ENCODE peak calls at places on chromosomes 3 and 15, in five cellular contexts. D is pancreas, S is left ventricle myocardium inferior, C is breast epithelium, H is A549. I is an unnamed sample. For H3K9me3, the result is how much of the 10 kb centered on the place peaks cover.

GRCh38 chr3:186746008-186746407 is 28.8 kb downstream of the KNG1 start:
- DNase-seq in D (peak), S (peak), C (no peak), H (peak), I (no peak)

GRCh38 chr3:52707585-52707984 is 1.7 kb downstream of the SPCS1 start:
- DNase-seq in D (no peak), S (no peak), C (no peak), H (no peak), I (no peak)

GRCh38 chr3:184230081-184230602 is 757 bp downstream of the VWA5B2 start:
- DNase-seq in D (peak), S (no peak), C (no peak), H (no peak), I (no peak)

GRCh38 chr15:80950291-80951078 is 39.1 kb downstream of the MESD start:
- DNase-seq in D (no peak), S (no peak), C (no peak), H (no peak), I (no peak)

GRCh38 chr3:48301814-48302194 is 31.7 kb downstream of the SPINK8 start:
- DNase-seq in D (peak), S (no peak), C (peak), H (peak), I (no peak)

GRCh38 chr3:20890124-20890523 is 704.1 kb upstream of the SGO1 start:
- DNase-seq in D (no peak), S (no peak), C (no peak), H (no peak), I (no peak)

GRCh38 chr3:65811050-65811766 is 227.5 kb downstream of the MAGI1 start:
- DNase-seq in D (no peak), S (peak), C (no peak), H (no peak), I (no peak)

GRCh38 chr3:130894130-130894872 is 417 bp downstream of the ATP2C1 start:
- DNase-seq in D (no peak), S (peak), C (no peak), H (peak), I (peak)

GRCh38 chr3:143585720-143586456 is 262.4 kb downstream of the SLC9A9 start:
- DNase-seq in D (no peak), S (no peak), C (no peak), H (no peak), I (no peak)

GRCh38 chr3:180335056-180335455 is 266.9 kb upstream of the TTC14 start:
- DNase-seq in D (no peak), S (no peak), C (no peak), H (no peak), I (no peak)

GRCh38 chr3:2061360-2061759 is 37.3 kb upstream of the CNTN4 start:
- DNase-seq in D (no peak), S (no peak), C (no peak), H (no peak), I (no peak)
- H3K9me3 ChIP-seq in D (under half), S (under half), C (under half), H (under half), I (under half)

GRCh38 chr3:128863560-128863959 is 15.9 kb upstream of the ACAD9 start:
- DNase-seq in D (no peak), S (no peak), C (no peak), H (no peak), I (no peak)
- TF ChIP-seq CTCF in D (no peak), S (peak), C (no peak), H (no peak), I (no peak)

GRCh38 chr3:160194438-160194837 is 30.8 kb upstream of the C3orf80 start:
- DNase-seq in D (no peak), S (no peak), C (no peak), H (no peak), I (no peak)
- H3K9me3 ChIP-seq in D (under half), S (under half), C (under half), H (under half), I (under half)

GRCh38 chr3:195556390-195556789 is 13.3 kb upstream of the PPP1R2 start:
- DNase-seq in D (no peak), S (no peak), C (no peak), H (peak), I (no peak)
- TF ChIP-seq CTCF in D (no peak), S (peak), C (no peak), H (peak), I (peak)

GRCh38 chr3:164144824-164145223 is 933.5 kb downstream of the SI start:
- DNase-seq in D (no peak), S (no peak), C (no peak), H (no peak), I (no peak)
- H3K9me3 ChIP-seq in D (under half), S (half or more), C (under half), H (under half), I (under half)

DNA sequence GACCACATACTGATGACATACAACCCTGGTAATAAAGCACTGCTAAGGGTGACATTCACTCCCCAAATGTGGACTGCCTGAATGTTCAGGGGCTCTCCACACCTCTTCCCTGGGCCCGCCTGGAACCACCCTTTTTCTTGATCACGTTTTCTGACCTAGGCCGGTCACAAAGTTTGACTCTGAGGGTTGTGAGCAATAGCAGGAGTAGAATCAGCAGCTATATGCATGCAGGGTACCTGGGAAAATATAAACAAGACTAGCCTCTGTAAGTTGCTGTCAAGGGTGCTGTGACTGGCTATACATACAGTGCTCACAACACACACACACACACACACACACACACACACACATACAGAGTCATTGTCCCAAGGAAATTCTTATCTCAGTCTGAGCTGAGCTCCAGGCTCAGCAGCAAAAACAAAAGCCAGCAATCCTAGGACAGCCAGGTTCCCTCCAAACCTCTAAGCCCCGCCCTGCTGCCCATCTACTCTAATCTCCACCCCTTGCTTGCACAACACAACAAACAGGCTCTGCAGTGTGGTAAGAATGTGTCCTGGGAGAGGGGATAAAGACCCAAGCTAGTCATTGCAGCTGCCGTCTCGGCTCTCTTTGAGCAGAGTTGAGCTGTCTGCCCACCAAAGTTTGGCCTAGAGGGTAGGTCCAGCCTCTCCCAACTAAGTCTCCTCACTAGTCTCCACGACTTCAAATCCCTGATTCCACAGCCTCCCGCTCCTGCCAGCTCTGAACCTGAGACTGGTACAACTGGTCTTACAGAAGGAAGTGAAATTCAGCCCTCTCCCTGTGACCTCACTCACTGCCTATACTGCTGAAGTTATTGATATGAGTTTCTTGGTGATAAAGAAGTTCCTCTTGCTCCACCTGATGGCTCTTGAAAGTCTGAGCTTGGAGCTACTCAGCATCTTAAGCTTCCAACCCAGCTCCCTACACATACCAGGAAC is 2.2 kb downstream of the BMF start:
- DNase-seq in D (peak), S (peak), C (peak), H (peak), I (no peak)
- TF ChIP-seq CTCF in D (no peak), S (no peak), C (no peak), H (no peak), I (no peak)

GRCh38 chr3:197239857-197240256 is 58.6 kb downstream of the DLG1 start:
- DNase-seq in D (no peak), S (no peak), C (no peak), H (no peak), I (no peak)

GRCh38 chr3:197238842-197239241 is 59.6 kb downstream of the DLG1 start:
- DNase-seq in D (no peak), S (no peak), C (no peak), H (no peak), I (no peak)

GRCh38 chr3:197236362-197236761 is 62.0 kb downstream of the DLG1 start:
- DNase-seq in D (no peak), S (no peak), C (no peak), H (no peak), I (no peak)

GRCh38 chr3:197234947-197235914 is 63.2 kb downstream of the DLG1 start:
- DNase-seq in D (peak), S (no peak), C (no peak), H (no peak), I (no peak)

DNA sequence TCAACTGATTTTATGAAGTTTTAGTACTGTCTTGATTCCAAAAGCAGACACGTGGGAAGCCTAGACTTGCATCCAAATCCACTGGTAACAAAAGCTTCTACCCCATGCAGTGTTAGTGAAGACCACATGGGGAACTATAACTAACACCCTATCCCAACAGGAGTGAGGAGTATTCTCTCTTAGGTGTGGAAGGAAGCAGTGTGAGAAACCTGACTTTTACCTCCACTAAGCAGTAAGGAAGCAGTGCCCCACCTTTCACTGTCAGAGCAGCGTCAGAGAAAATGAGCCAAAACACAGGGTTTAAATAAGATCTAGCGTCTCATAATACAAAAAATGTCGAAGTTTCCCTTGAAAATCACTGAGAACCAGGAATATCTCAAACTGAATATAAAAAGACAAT is 60.5 kb downstream of the DLG1 start:
- DNase-seq in D (no peak), S (no peak), C (no peak), H (no peak), I (no peak)
- H3K9me3 ChIP-seq in D (under half), S (under half), C (under half), H (under half), I (under half)

GRCh38 chr3:165254812-165255211 is 58.6 kb upstream of the SLITRK3 start:
- DNase-seq in D (no peak), S (no peak), C (no peak), H (peak), I (no peak)
- TF ChIP-seq CTCF in D (no peak), S (no peak), C (no peak), H (peak), I (no peak)

GRCh38 chr3:121819236-121819635 is 15.6 kb downstream of the IQCB1 start:
- DNase-seq in D (no peak), S (no peak), C (no peak), H (no peak), I (no peak)

GRCh38 chr3:121821421-121822199 is 13.2 kb downstream of the IQCB1 start:
- DNase-seq in D (no peak), S (no peak), C (no peak), H (no peak), I (no peak)

GRCh38 chr3:121822973-121823372 is 11.9 kb downstream of the IQCB1 start:
- DNase-seq in D (no peak), S (no peak), C (no peak), H (no peak), I (no peak)

GRCh38 chr3:121817753-121818152 is 17.1 kb downstream of the IQCB1 start:
- DNase-seq in D (no peak), S (no peak), C (no peak), H (no peak), I (no peak)

GRCh38 chr3:121818578-121818977 is 16.3 kb downstream of the IQCB1 start:
- DNase-seq in D (no peak), S (no peak), C (no peak), H (no peak), I (no peak)
- H3K9me3 ChIP-seq in D (under half), S (under half), C (under half), H (under half), I (under half)

GRCh38 chr3:11115548-11115947 is 38.7 kb upstream of the HRH1 start:
- DNase-seq in D (no peak), S (no peak), C (no peak), H (no peak), I (no peak)
- TF ChIP-seq CTCF in D (no peak), S (no peak), C (no peak), H (no peak), I (no peak)

I was measured in CD4-positive, alpha-beta T cell.